ENCODE peak calls at places on chromosomes 2 and 18, in four cellular contexts. One of them, this sample, is unnamed.

GRCh38 chr2:163682695-163683094 is 53.1 kb downstream of the FIGN start:
- DNase-seq in endodermal cell: no peak
- DNase-seq in fibroblast of the aortic adventitia: peak; percentile 55
- DNase-seq in SW480: no peak
- DNase-seq in this sample: peak; percentile 22

GRCh38 chr18:2331496-2331895 is 239.8 kb downstream of the METTL4 start:
- DNase-seq in endodermal cell: no peak
- DNase-seq in fibroblast of the aortic adventitia: no peak
- DNase-seq in SW480: no peak
- DNase-seq in this sample: no peak

GRCh38 chr2:189798312-189799029 is 14.2 kb downstream of the PMS1 start:
- DNase-seq in endodermal cell: no peak
- DNase-seq in fibroblast of the aortic adventitia: peak; percentile 80
- DNase-seq in SW480: peak; percentile 27
- DNase-seq in this sample: peak; percentile 71

GRCh38 chr2:31097962-31098361 is 40.3 kb downstream of the GALNT14 start:
- DNase-seq in endodermal cell: no peak
- DNase-seq in fibroblast of the aortic adventitia: no peak
- DNase-seq in SW480: no peak
- DNase-seq in this sample: no peak

GRCh38 chr2:150486539-150487484 is 655 bp downstream of the RND3 start:
- DNase-seq in endodermal cell: peak; percentile 77
- DNase-seq in fibroblast of the aortic adventitia: peak; percentile 68
- DNase-seq in SW480: peak; percentile 57
- DNase-seq in this sample: no peak

GRCh38 chr2:23321767-23322166 is 63.2 kb upstream of the KLHL29 start:
- DNase-seq in endodermal cell: no peak
- DNase-seq in fibroblast of the aortic adventitia: no peak
- DNase-seq in SW480: no peak
- DNase-seq in this sample: no peak

GRCh38 chr18:56575819-56576663 is 62.4 kb downstream of the TXNL1 start:
- DNase-seq in endodermal cell: no peak
- DNase-seq in fibroblast of the aortic adventitia: peak; percentile 83
- DNase-seq in SW480: peak; percentile 25
- DNase-seq in this sample: peak; percentile 61

GRCh38 chr2:71930073-71930681 is 217.5 kb downstream of the CYP26B1 start:
- DNase-seq in endodermal cell: peak; percentile 33
- DNase-seq in fibroblast of the aortic adventitia: no peak
- DNase-seq in SW480: no peak
- DNase-seq in this sample: peak; percentile 96

GRCh38 chr18:48412339-48412929 is 3.3 kb upstream of the ZBTB7C start:
- DNase-seq in endodermal cell: peak; percentile 84
- DNase-seq in fibroblast of the aortic adventitia: peak; percentile 20
- DNase-seq in SW480: peak; percentile 66
- DNase-seq in this sample: peak; percentile 21

GRCh38 chr18:44758821-44759624 is 78.3 kb downstream of the SETBP1 start:
- DNase-seq in endodermal cell: no peak
- DNase-seq in fibroblast of the aortic adventitia: no peak
- DNase-seq in SW480: no peak
- DNase-seq in this sample: no peak

GRCh38 chr2:12202301-12202700 is 455.9 kb downstream of the LPIN1 start:
- DNase-seq in endodermal cell: no peak
- DNase-seq in fibroblast of the aortic adventitia: peak; percentile 21
- DNase-seq in SW480: no peak
- DNase-seq in this sample: peak; percentile 48

GRCh38 chr2:19796036-19796703 is 105.6 kb downstream of the TTC32 start:
- DNase-seq in endodermal cell: no peak
- DNase-seq in fibroblast of the aortic adventitia: peak; percentile 88
- DNase-seq in SW480: no peak
- DNase-seq in this sample: peak; percentile 99

GRCh38 chr2:193584522-193584938 is 1389.8 kb upstream of the TMEFF2 start:
- DNase-seq in endodermal cell: peak; percentile 60
- DNase-seq in fibroblast of the aortic adventitia: peak; percentile 46
- DNase-seq in SW480: peak; percentile 3
- DNase-seq in this sample: no peak

GRCh38 chr2:237159006-237159897 is 73.6 kb downstream of the COPS8 start:
- DNase-seq in endodermal cell: no peak
- DNase-seq in fibroblast of the aortic adventitia: no peak
- DNase-seq in SW480: no peak
- DNase-seq in this sample: no peak

GRCh38 chr2:235946590-235946989 is 221.6 kb downstream of the GBX2 start:
- DNase-seq in endodermal cell: no peak
- DNase-seq in fibroblast of the aortic adventitia: no peak
- DNase-seq in SW480: no peak
- DNase-seq in this sample: no peak

GRCh38 chr2:65466551-65466950 is 34.2 kb upstream of the SPRED2 start:
- DNase-seq in endodermal cell: no peak
- DNase-seq in fibroblast of the aortic adventitia: no peak
- DNase-seq in SW480: no peak
- DNase-seq in this sample: no peak

This sample was measured in AG10803.